ENCODE peak calls at places on chromosomes 2 and 18, in five cellular contexts. Q is HCT116, E is spleen, L is heart left ventricle, O is transverse colon. D is an unnamed sample. For H3K9me3, the result is how much of the 10 kb centered on the place peaks cover.

GRCh38 chr2:121717529-121717928 is 19.1 kb downstream of the NIFK start:
- DNase-seq in Q (no peak), E (peak), L (no peak), O (no peak), D (no peak)

GRCh38 chr2:224278531-224278930 is 123.4 kb downstream of the FAM124B start:
- DNase-seq in Q (no peak), E (no peak), L (no peak), O (no peak), D (no peak)

GRCh38 chr2:31318360-31319336 is 84.7 kb downstream of the EHD3 start:
- DNase-seq in Q (no peak), E (peak), L (peak), O (peak), D (no peak)

GRCh38 chr2:121665504-121665903 is 16.2 kb upstream of the CLASP1 start:
- DNase-seq in Q (no peak), E (no peak), L (no peak), O (no peak), D (no peak)

GRCh38 chr18:36485772-36486171 is 188.3 kb downstream of the FHOD3 start:
- DNase-seq in Q (no peak), E (no peak), L (no peak), O (no peak), D (no peak)

GRCh38 chr18:616380-616995 is 19.7 kb downstream of the CLUL1 start:
- DNase-seq in Q (peak), E (no peak), L (no peak), O (no peak), D (no peak)

GRCh38 chr18:46893360-46893759 is 23.9 kb downstream of the PIAS2 start:
- DNase-seq in Q (no peak), E (no peak), L (no peak), O (no peak), D (no peak)

GRCh38 chr2:189876271-189876670 is 92.0 kb downstream of the PMS1 start:
- DNase-seq in Q (no peak), E (no peak), L (no peak), O (no peak), D (no peak)

GRCh38 chr18:5237083-5237722 is 40.1 kb upstream of the AKAIN1 start:
- DNase-seq in Q (no peak), E (peak), L (no peak), O (no peak), D (peak)

GRCh38 chr18:27860011-27860410 is 316.9 kb downstream of the CDH2 start:
- DNase-seq in Q (no peak), E (no peak), L (no peak), O (no peak), D (no peak)

GRCh38 chr2:209322041-209322440 is 101.8 kb upstream of the MAP2 start:
- DNase-seq in Q (no peak), E (no peak), L (no peak), O (no peak), D (no peak)

GRCh38 chr2:181304011-181304844 is 153.0 kb upstream of the ITGA4 start:
- DNase-seq in Q (no peak), E (peak), L (no peak), O (no peak), D (no peak)

GRCh38 chr18:52392160-52392559 is 52.2 kb downstream of the DCC start:
- DNase-seq in Q (no peak), E (no peak), L (no peak), O (no peak), D (no peak)

GRCh38 chr2:101823347-101823791 is 125.9 kb downstream of the MAP4K4 start:
- DNase-seq in Q (peak), E (no peak), L (peak), O (peak), D (peak)

GRCh38 chr2:133377021-133377481 is 191.2 kb downstream of the NCKAP5 start:
- DNase-seq in Q (no peak), E (no peak), L (no peak), O (no peak), D (no peak)

GRCh38 chr2:128329607-128330006 is 10.9 kb upstream of the HS6ST1 start:
- DNase-seq in Q (no peak), E (no peak), L (no peak), O (no peak), D (no peak)

GRCh38 chr2:101790856-101791255 is 93.3 kb downstream of the MAP4K4 start:
- DNase-seq in Q (no peak), E (no peak), L (peak), O (no peak), D (no peak)

GRCh38 chr2:188952901-188953300 is 21.3 kb upstream of the COL3A1 start:
- DNase-seq in Q (no peak), E (no peak), L (no peak), O (no peak), D (no peak)

GRCh38 chr18:23134780-23135678 is at the start of gene CABLES1:
- DNase-seq in Q (no peak), E (peak), L (peak), O (peak), D (peak)

GRCh38 chr2:222424729-222425671 is 657 bp downstream of the SGPP2 start:
- DNase-seq in Q (no peak), E (peak), L (no peak), O (peak), D (peak)
- H3K4me3 ChIP-seq in Q (peak), E (peak), L (peak), O (peak), D (peak)

DNA sequence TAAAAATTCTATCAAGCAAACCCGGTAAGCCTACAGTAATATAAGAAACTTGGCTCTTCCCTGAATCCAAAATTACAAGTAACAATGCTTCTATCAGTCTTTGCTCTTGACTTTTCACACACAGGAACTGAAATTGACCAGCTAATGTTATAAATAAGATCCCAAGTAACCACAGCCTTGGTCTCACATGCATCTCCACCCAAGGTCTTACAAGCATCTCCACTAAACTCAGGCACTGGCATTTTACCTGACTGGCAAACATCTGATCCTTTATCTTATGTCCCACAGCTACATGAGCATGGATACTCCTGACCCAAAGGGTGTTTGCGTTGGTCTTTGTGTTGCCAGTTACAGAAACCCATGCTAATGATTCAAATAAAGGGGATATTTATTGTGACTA is 302.3 kb upstream of the EPHA4 start:
- DNase-seq in Q (no peak), E (no peak), L (no peak), O (no peak), D (no peak)
- H3K9me3 ChIP-seq in Q (under half), E (under half), L (under half), O (under half), D (under half)

DNA sequence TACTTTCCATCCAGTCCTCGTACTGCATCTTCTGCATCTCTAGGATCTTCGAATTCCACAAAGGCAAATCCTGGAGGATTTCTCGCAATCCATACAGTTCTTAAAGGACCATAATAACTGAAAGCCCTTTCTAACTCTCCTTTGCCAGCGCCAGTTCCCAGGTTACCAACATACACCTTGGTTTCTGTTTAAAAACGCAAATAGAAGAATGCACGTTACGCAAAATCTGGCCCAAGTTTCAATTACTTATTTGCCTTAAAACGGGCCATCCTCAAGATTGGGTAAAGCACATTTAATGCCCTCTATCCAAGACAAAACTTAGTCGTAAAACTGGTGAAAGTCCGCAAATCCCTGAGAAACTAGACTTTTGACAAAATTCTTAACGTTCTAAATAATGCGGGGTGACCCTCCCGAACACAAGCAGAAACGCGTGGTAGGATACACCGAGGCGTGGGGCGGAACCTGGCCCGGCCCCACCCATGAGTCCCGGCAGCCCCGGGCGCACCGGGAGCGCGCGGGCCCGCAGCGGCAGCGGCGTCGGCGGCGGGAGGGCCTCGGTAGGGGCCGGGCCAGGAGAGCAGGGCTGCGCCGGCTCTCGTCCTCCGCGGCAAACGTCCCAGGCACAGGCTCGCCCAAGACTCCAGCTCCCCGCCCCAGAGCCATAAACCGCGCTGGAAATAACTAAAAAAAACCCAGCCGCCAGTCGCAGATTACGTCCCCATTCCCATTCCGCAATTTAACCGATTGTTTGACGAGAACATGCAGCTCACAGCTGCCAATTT is 959 bp downstream of the SRSF7 start:
- DNase-seq in Q (no peak), E (peak), L (peak), O (peak), D (peak)
- TF ChIP-seq POLR2A in Q (no peak), E (peak), L (peak), O (no peak), D (peak)

DNA sequence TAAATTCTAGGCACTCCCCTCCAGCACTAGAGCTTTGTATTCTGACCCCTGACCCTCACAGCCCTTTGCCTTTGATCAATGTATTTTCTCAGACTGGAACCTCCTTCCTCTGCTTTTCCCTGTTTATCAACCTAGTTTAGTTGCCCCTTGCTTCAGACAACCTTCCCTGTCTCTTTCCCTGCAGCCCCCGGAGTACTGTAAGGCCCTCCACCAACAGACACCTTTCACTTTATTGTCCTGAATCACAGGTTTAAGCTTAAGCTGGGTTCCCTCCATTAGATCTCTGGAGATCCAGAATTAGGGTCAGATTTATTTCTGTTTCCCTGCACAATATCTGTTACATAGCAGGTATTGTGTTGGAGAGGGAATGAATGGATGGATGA is 140.2 kb downstream of the DDX1 start:
- DNase-seq in Q (no peak), E (no peak), L (no peak), O (no peak), D (no peak)
- H3K4me3 ChIP-seq in Q (no peak), E (no peak), L (no peak), O (no peak), D (no peak)

GRCh38 chr18:78402440-78402839 is 577.2 kb upstream of the SALL3 start:
- DNase-seq in Q (no peak), E (no peak), L (no peak), O (no peak), D (no peak)

GRCh38 chr18:78399992-78400503 is 579.6 kb upstream of the SALL3 start:
- DNase-seq in Q (no peak), E (peak), L (no peak), O (no peak), D (no peak)

GRCh38 chr18:78396077-78396476 is 583.5 kb upstream of the SALL3 start:
- DNase-seq in Q (no peak), E (peak), L (no peak), O (no peak), D (no peak)

GRCh38 chr18:78393463-78393862 is 586.2 kb upstream of the SALL3 start:
- DNase-seq in Q (no peak), E (no peak), L (no peak), O (no peak), D (no peak)

DNA sequence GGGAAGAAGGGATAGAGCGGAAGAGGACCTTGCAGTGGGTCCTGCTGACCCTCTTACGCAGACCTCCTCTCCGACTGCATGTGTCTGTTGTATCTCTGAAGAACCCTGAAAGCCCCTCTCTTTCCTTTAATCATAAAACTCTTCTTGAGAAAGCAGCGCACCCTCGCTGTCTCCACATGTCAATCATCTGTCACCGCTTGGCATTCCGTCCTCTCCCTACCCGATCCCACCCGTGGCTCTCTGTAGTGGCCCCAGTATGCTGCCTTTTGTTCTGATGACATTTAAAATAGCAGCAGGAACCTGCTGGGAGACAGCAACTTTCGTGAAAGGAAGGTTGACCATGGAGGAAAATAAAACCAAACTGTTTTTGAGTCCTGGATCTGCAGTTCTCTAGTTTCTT is 582.9 kb upstream of the SALL3 start:
- DNase-seq in Q (no peak), E (no peak), L (no peak), O (no peak), D (no peak)
- H3K9me3 ChIP-seq in Q (under half), E (under half), L (under half), O (under half), D (under half)

GRCh38 chr2:21070322-21071257 is 26.7 kb upstream of the APOB start:
- DNase-seq in Q (no peak), E (no peak), L (no peak), O (no peak), D (no peak)
- TF ChIP-seq POLR2A in Q (no peak), E (no peak), L (no peak), O (no peak), D (no peak)

GRCh38 chr18:24271381-24272331 is 126.0 kb downstream of the OSBPL1A start:
- DNase-seq in Q (peak), E (peak), L (peak), O (peak), D (peak)

GRCh38 chr18:24270358-24270936 is 127.2 kb downstream of the OSBPL1A start:
- DNase-seq in Q (no peak), E (no peak), L (no peak), O (no peak), D (no peak)

GRCh38 chr18:24273596-24273995 is 124.0 kb downstream of the OSBPL1A start:
- DNase-seq in Q (no peak), E (no peak), L (no peak), O (peak), D (no peak)

GRCh38 chr18:24268784-24269550 is 128.7 kb downstream of the OSBPL1A start:
- DNase-seq in Q (no peak), E (no peak), L (no peak), O (peak), D (no peak)

GRCh38 chr18:24270937-24271380 is 126.7 kb downstream of the OSBPL1A start:
- DNase-seq in Q (no peak), E (no peak), L (no peak), O (no peak), D (no peak)
- H3K4me3 ChIP-seq in Q (peak), E (peak), L (peak), O (peak), D (peak)

GRCh38 chr18:78607784-78608183 is 371.8 kb upstream of the SALL3 start:
- DNase-seq in Q (no peak), E (peak), L (no peak), O (no peak), D (no peak)
- H3K9me3 ChIP-seq in Q (under half), E (under half), L (under half), O (under half), D (under half)

D was measured in upper lobe of left lung.